ENCODE peak calls at places on chromosome 22, in five cellular contexts. K is thoracic aorta, L is sigmoid colon, J is bronchial epithelial cell, I is IMR-90. O is an unnamed sample.

GRCh38 chr22:20972014-20972797 is 5.2 kb downstream of the AIFM3 start:
- DNase-seq in K (no peak), L (no peak), J (no peak), I (no peak), O (no peak)

GRCh38 chr22:50270302-50271010 is at the start of gene MAPK11:
- DNase-seq in K (no peak), L (no peak), J (peak), I (peak), O (peak)

GRCh38 chr22:19874307-19875060 is 19.8 kb upstream of the GNB1L start:
- DNase-seq in K (no peak), L (peak), J (peak), I (no peak), O (no peak)

GRCh38 chr22:37381489-37381888 is 45.8 kb downstream of the ELFN2 start:
- DNase-seq in K (no peak), L (no peak), J (peak), I (peak), O (no peak)

GRCh38 chr22:37051629-37052385 is at the start of gene KCTD17:
- DNase-seq in K (no peak), L (peak), J (peak), I (peak), O (peak)

GRCh38 chr22:27670701-27671412 is 130.7 kb downstream of the MN1 start:
- DNase-seq in K (no peak), L (no peak), J (no peak), I (no peak), O (peak)

GRCh38 chr22:46737976-46738641 is at the start of gene CERK:
- DNase-seq in K (no peak), L (peak), J (no peak), I (peak), O (peak)

GRCh38 chr22:32693102-32693501 is 108.4 kb upstream of the TIMP3 start:
- DNase-seq in K (no peak), L (no peak), J (peak), I (no peak), O (no peak)

GRCh38 chr22:32926600-32926999 is 125.1 kb downstream of the TIMP3 start:
- DNase-seq in K (no peak), L (no peak), J (peak), I (peak), O (peak)

GRCh38 chr22:50717709-50718351 is 20.2 kb upstream of the ACR start:
- DNase-seq in K (no peak), L (no peak), J (no peak), I (no peak), O (no peak)

GRCh38 chr22:49946612-49947295 is 13.8 kb upstream of the PIM3 start:
- DNase-seq in K (no peak), L (no peak), J (peak), I (no peak), O (no peak)

GRCh38 chr22:28711820-28712777 is 29.5 kb downstream of the CHEK2 start:
- DNase-seq in K (no peak), L (no peak), J (peak), I (peak), O (no peak)
- TF ChIP-seq CTCF in K (no peak), L (no peak), J (no peak), I (peak), O (no peak)

GRCh38 chr22:35043251-35043931 is 22.6 kb upstream of the ISX start:
- DNase-seq in K (no peak), L (no peak), J (no peak), I (no peak), O (peak)
- TF ChIP-seq CTCF in K (no peak), L (no peak), J (no peak), I (no peak), O (peak)

GRCh38 chr22:25898707-25899365 is 156.8 kb downstream of the MYO18B start:
- DNase-seq in K (no peak), L (no peak), J (no peak), I (no peak), O (peak)
- TF ChIP-seq CTCF in K (no peak), L (no peak), J (no peak), I (peak), O (peak)

GRCh38 chr22:39135092-39135896 is 17.2 kb downstream of the CBX7 start:
- DNase-seq in K (no peak), L (peak), J (no peak), I (no peak), O (peak)
- TF ChIP-seq CTCF in K (peak), L (peak), J (peak), I (peak), O (peak)

DNA sequence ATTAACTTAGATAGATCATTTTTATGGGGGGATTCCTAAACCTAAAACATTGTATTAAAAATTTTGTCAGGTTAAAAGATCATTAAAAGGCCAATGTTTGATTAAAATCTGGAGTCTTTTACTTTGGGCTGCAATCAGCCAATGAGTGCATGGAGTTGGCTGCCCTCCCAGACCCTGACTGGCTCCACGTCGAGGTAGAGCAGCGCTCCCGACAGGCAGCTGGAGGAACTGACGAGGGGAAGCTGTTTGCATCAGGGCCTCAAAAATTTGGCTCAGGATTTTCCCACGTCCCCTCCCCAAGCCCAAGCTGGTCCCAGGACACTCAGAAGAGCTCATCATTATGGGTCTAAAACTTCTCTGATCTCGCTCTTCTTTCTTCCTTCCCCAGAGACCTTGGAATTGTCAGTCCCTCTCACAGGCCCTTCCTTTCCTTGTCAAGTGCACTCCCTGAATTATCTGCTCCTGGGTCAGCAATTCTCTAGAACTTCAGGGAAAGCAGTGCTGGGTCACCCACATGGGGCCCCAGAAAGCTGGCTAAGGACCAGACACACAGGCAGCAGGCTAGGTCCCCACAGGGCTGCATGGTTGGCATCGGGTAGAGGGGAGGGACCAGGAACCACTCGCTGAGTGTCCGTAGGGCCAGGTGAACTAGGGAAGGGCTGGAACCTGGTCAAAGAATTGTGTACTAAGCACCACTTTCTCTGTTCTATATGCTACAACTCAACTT is 119.6 kb upstream of the IGLL5 start:
- DNase-seq in K (no peak), L (no peak), J (no peak), I (no peak), O (no peak)
- TF ChIP-seq CTCF in K (no peak), L (no peak), J (no peak), I (no peak), O (no peak)

DNA sequence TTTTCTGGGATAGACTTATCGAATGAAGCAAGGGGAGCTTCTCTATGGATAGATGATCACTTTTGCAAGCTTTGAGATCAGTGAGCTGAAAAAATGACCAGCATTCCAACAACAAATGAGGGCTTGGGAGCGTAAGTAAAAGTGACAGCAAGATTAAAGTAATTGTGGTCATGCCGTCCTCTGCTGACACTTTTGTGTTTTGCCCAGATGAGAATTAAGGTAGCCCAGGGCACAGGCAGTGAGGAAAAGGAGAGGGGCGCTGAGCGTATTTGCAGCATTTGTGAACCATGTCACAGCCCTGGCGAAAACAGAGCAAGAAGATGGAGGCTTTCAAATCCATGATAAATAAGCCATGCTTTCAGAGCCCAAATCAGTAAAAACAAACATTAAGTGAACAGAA is 24.6 kb upstream of the TMA7B start:
- DNase-seq in K (no peak), L (no peak), J (no peak), I (no peak), O (no peak)
- TF ChIP-seq CTCF in K (no peak), L (no peak), J (no peak), I (no peak), O (no peak)

GRCh38 chr22:29002603-29003002 is 59.0 kb downstream of the C22orf31 start:
- DNase-seq in K (no peak), L (no peak), J (no peak), I (no peak), O (no peak)

GRCh38 chr22:28998681-28999080 is 63.0 kb downstream of the C22orf31 start:
- DNase-seq in K (no peak), L (no peak), J (no peak), I (no peak), O (no peak)

GRCh38 chr22:29000641-29001040 is 61.0 kb downstream of the C22orf31 start:
- DNase-seq in K (no peak), L (no peak), J (no peak), I (no peak), O (no peak)

GRCh38 chr22:28999510-29000224 is 62.0 kb downstream of the C22orf31 start:
- DNase-seq in K (no peak), L (no peak), J (no peak), I (no peak), O (no peak)

DNA sequence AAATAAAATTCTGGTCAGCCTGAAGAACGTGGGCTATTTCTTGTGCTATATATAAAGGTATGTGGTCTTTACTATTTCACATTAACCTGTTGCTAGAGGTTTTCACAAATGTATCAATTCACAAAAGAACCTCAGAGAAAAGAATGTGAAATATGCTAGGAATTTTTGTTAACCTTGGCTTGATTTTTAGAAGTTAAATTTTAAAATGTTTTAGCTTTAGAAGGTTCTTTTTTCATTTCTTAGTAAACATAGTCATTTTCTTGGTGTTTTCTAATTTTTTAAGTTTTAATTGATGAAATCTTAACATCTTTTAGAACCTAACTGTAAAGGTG is 61.4 kb downstream of the C22orf31 start:
- DNase-seq in K (no peak), L (no peak), J (no peak), I (no peak), O (no peak)
- TF ChIP-seq CTCF in K (no peak), L (no peak), J (no peak), I (no peak), O (no peak)

GRCh38 chr22:43884600-43885318 is 7.1 kb downstream of the PNPLA5 start:
- DNase-seq in K (no peak), L (peak), J (peak), I (peak), O (peak)

GRCh38 chr22:43881091-43882061 is 10.4 kb downstream of the PNPLA5 start:
- DNase-seq in K (no peak), L (peak), J (no peak), I (no peak), O (no peak)

GRCh38 chr22:43882122-43882767 is 9.6 kb downstream of the PNPLA5 start:
- DNase-seq in K (no peak), L (peak), J (no peak), I (no peak), O (no peak)

GRCh38 chr22:43883719-43884415 is 7.9 kb downstream of the PNPLA5 start:
- DNase-seq in K (no peak), L (peak), J (no peak), I (no peak), O (no peak)

DNA sequence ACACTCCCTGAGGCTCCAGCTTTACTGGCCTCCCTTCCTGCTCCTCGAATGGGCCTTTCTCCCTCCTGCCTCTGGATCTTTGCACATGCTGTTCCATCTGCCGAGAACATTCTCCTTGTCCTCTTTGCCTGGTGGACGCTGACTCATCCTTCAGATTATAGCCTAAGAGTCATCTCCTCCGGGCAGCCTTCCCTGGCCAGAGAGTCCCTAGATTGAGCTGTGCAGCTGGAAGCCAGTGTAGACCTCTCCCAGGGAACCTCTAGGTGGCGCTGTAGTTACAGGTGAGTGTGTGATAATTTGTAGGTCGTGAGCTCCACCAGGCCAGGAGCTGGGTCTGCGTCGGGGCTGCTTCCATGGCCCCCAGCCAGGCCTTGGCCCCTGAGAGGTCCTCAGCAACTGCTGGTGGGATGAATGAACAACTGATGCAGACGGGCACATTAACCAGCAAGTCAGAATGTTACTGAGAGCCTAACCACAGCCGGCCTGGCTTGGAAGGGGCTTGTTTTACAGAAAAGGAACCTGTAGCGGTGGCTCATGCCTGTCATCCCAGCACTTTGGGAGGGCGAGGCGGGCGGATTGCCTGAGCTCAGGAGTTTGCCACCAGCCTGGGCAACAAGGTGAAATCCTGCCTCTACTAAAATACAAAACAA is 8.7 kb downstream of the PNPLA5 start:
- DNase-seq in K (no peak), L (peak), J (peak), I (peak), O (peak)
- TF ChIP-seq CTCF in K (no peak), L (peak), J (peak), I (peak), O (peak)

GRCh38 chr22:26477341-26477731 is 6.2 kb downstream of the HPS4 start:
- DNase-seq in K (no peak), L (no peak), J (no peak), I (no peak), O (no peak)
- TF ChIP-seq CTCF in K (no peak), L (no peak), J (no peak), I (no peak), O (no peak)